ENCODE peak calls at places on chromosomes 12 and 14, in four cellular contexts. One of them, this sample, is unnamed.

GRCh38 chr12:119326341-119326740 is 8.2 kb upstream of the CCDC60 start:
- DNase-seq in Peyer's patch: no peak
- DNase-seq in tibial nerve: no peak
- DNase-seq in heart left ventricle: no peak
- DNase-seq in this sample: no peak

GRCh38 chr12:28998662-28999120 is 150.4 kb upstream of the FAR2 start:
- DNase-seq in Peyer's patch: no peak
- DNase-seq in tibial nerve: peak; percentile 48
- DNase-seq in heart left ventricle: no peak
- DNase-seq in this sample: no peak

GRCh38 chr12:40325349-40325960 is 100.7 kb downstream of the LRRK2 start:
- DNase-seq in Peyer's patch: no peak
- DNase-seq in tibial nerve: no peak
- DNase-seq in heart left ventricle: no peak
- DNase-seq in this sample: no peak

GRCh38 chr12:125015680-125016310 is 22.4 kb downstream of the BRI3BP start:
- DNase-seq in heart left ventricle: no peak
- DNase-seq in tibial nerve: no peak
- DNase-seq in Peyer's patch: no peak
- DNase-seq in this sample: no peak

GRCh38 chr14:65879218-65880009 is 466.9 kb downstream of the FUT8 start:
- DNase-seq in Peyer's patch: no peak
- DNase-seq in heart left ventricle: no peak
- DNase-seq in tibial nerve: no peak
- DNase-seq in this sample: no peak

GRCh38 chr12:89203144-89203543 is 149.2 kb downstream of the DUSP6 start:
- DNase-seq in heart left ventricle: no peak
- DNase-seq in Peyer's patch: no peak
- DNase-seq in tibial nerve: no peak
- DNase-seq in this sample: no peak

GRCh38 chr12:88998421-88998820 is 353.9 kb downstream of the DUSP6 start:
- DNase-seq in tibial nerve: no peak
- DNase-seq in Peyer's patch: no peak
- DNase-seq in heart left ventricle: no peak
- DNase-seq in this sample: no peak

GRCh38 chr12:75759842-75760260 is 248.4 kb upstream of the KRR1 start:
- DNase-seq in Peyer's patch: no peak
- DNase-seq in heart left ventricle: no peak
- DNase-seq in tibial nerve: no peak
- DNase-seq in this sample: no peak

GRCh38 chr12:43981726-43982125 is 145.8 kb downstream of the TMEM117 start:
- DNase-seq in Peyer's patch: no peak
- DNase-seq in heart left ventricle: no peak
- DNase-seq in tibial nerve: no peak
- DNase-seq in this sample: no peak

GRCh38 chr14:24055971-24056799 is 4.4 kb downstream of the CARMIL3 start:
- DNase-seq in heart left ventricle: no peak
- DNase-seq in Peyer's patch: no peak
- DNase-seq in tibial nerve: no peak
- DNase-seq in this sample: no peak

GRCh38 chr12:113474635-113475436 is 3.2 kb upstream of the LHX5 start:
- DNase-seq in tibial nerve: no peak
- DNase-seq in heart left ventricle: no peak
- DNase-seq in Peyer's patch: no peak
- DNase-seq in this sample: no peak

GRCh38 chr14:92513204-92513965 is at the start of gene RIN3:
- DNase-seq in tibial nerve: no peak
- DNase-seq in heart left ventricle: peak; percentile 70
- DNase-seq in Peyer's patch: peak; percentile 42
- DNase-seq in this sample: no peak

GRCh38 chr12:103855896-103856657 is 15.0 kb upstream of the NT5DC3 start:
- DNase-seq in heart left ventricle: no peak
- DNase-seq in tibial nerve: no peak
- DNase-seq in Peyer's patch: no peak
- DNase-seq in this sample: no peak

GRCh38 chr12:124242529-124243065 is 52.3 kb upstream of the RFLNA start:
- DNase-seq in Peyer's patch: no peak
- DNase-seq in heart left ventricle: no peak
- DNase-seq in tibial nerve: no peak
- DNase-seq in this sample: no peak

GRCh38 chr14:54168489-54168888 is 211.9 kb upstream of the BMP4 start:
- DNase-seq in Peyer's patch: no peak
- DNase-seq in tibial nerve: no peak
- DNase-seq in heart left ventricle: no peak
- DNase-seq in this sample: no peak

GRCh38 chr12:71878208-71878607 is 38.6 kb downstream of the TBC1D15 start:
- DNase-seq in heart left ventricle: no peak
- DNase-seq in Peyer's patch: no peak
- DNase-seq in tibial nerve: no peak
- DNase-seq in this sample: no peak

GRCh38 chr14:90600619-90601018 is 203.8 kb downstream of the CALM1 start:
- DNase-seq in Peyer's patch: no peak
- DNase-seq in tibial nerve: no peak
- DNase-seq in heart left ventricle: no peak
- DNase-seq in this sample: no peak

GRCh38 chr14:91649930-91650329 is 82.0 kb downstream of the CATSPERB start:
- DNase-seq in tibial nerve: peak; percentile 34
- DNase-seq in Peyer's patch: no peak
- DNase-seq in heart left ventricle: peak; percentile 7
- DNase-seq in this sample: no peak

GRCh38 chr14:44700184-44700583 is 193.1 kb upstream of the FSCB start:
- DNase-seq in Peyer's patch: no peak
- DNase-seq in heart left ventricle: no peak
- DNase-seq in tibial nerve: no peak
- DNase-seq in this sample: no peak

GRCh38 chr12:124422142-124422569 is 127.3 kb downstream of the RFLNA start:
- DNase-seq in tibial nerve: no peak
- DNase-seq in heart left ventricle: no peak
- DNase-seq in Peyer's patch: no peak
- DNase-seq in this sample: no peak

GRCh38 chr12:27236498-27236897 is 7.6 kb upstream of the STK38L start:
- DNase-seq in tibial nerve: no peak
- DNase-seq in heart left ventricle: no peak
- DNase-seq in Peyer's patch: no peak
- DNase-seq in this sample: no peak

DNA sequence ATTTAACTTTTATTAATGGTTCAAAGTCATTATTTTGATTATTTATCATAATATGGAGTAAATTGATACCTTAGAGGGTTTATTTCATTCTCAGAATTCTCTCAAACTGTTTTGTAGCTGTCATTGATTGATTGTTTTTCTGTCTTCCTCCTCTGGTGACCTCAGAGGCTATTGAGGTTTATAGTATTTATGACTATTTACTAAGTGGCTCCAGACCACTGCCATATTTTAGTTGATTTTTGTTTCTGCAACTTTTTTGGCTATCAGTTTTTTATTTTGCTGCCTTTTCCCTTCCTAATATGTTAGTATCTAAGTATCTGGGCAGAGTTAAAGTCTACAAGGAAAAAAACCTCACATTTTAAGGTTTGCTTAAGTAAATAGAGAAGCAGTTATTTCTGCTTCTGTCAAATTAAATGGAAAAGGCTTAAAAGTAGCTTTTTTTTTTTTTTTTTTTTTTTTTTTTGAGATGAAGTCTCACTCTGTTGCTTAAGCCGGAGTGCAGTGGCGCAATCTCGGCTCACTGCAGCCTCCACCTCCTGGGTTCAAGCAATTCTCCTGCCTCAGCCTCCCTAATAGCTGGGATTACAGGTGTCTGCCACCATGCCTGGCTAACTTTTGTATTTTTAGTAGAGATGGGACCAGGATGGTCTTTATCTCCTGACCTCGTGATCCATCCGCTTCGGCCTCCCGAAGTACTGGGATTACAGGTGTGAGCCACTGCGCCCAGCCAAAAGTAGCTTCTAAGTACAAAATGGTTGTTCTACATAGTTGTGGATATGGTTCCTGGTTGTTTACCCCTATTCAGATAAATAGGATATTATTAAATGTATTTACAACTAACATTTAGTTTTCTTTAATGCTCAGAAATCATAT is 8.2 kb downstream of the MDM2 start:
- DNase-seq in Peyer's patch: no peak
- DNase-seq in tibial nerve: no peak
- DNase-seq in heart left ventricle: no peak
- DNase-seq in this sample: no peak
- TF ChIP-seq POLR2A in Peyer's patch: no peak
- TF ChIP-seq POLR2A in tibial nerve: no peak
- TF ChIP-seq POLR2A in heart left ventricle: no peak
- TF ChIP-seq POLR2A in this sample: no peak

DNA sequence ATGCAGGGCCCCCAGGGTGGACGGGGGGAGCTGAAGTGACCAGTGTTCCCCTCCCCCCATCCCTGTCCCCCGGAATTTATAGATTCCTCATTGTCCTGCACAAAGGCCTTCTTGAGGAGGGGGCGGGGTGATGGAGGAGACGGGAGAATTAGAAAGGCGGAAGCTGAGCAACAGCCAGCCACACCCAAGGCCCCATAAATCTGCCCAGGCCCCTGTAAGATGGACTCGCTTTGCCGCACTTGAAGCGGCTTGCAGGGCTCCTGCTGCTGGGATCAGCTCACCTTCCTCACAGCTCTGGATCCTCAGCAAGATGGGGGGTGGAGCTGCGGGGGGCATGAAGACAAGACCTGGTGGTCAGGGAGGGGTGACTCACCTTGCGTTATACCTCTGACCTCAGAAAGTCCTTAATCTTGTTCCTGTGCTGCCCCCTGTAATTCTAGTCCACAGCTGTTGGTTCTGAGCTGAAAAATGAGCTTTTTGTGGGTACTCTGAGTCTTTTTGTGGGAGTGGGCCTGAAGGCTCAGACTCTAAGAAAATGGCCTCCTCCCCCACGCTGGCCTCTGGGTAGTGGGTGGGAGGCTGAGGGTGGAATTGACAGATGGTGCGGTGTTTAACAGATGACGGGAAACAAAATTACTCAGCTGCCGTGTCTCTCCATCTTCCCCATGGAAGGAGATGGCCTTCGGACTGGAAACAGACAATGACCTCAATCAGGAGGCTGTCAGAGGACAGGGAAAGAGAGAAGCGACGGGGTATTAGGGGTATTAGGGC is 15.8 kb upstream of the ANKRD33 start:
- DNase-seq in tibial nerve: no peak
- DNase-seq in Peyer's patch: no peak
- DNase-seq in heart left ventricle: no peak
- DNase-seq in this sample: no peak
- H3K27ac ChIP-seq in tibial nerve: no peak overlapping the region
- H3K27ac ChIP-seq in Peyer's patch: no peak overlapping the region
- H3K27ac ChIP-seq in heart left ventricle: no peak overlapping the region
- H3K27ac ChIP-seq in this sample: no peak overlapping the region

GRCh38 chr14:79911762-79912161 is 299.5 kb downstream of the DIO2 start:
- DNase-seq in tibial nerve: no peak
- DNase-seq in Peyer's patch: no peak
- DNase-seq in heart left ventricle: no peak
- DNase-seq in this sample: no peak
- TF ChIP-seq CTCF in tibial nerve: no peak
- TF ChIP-seq CTCF in Peyer's patch: no peak
- TF ChIP-seq CTCF in heart left ventricle: no peak
- TF ChIP-seq CTCF in this sample: no peak

DNA sequence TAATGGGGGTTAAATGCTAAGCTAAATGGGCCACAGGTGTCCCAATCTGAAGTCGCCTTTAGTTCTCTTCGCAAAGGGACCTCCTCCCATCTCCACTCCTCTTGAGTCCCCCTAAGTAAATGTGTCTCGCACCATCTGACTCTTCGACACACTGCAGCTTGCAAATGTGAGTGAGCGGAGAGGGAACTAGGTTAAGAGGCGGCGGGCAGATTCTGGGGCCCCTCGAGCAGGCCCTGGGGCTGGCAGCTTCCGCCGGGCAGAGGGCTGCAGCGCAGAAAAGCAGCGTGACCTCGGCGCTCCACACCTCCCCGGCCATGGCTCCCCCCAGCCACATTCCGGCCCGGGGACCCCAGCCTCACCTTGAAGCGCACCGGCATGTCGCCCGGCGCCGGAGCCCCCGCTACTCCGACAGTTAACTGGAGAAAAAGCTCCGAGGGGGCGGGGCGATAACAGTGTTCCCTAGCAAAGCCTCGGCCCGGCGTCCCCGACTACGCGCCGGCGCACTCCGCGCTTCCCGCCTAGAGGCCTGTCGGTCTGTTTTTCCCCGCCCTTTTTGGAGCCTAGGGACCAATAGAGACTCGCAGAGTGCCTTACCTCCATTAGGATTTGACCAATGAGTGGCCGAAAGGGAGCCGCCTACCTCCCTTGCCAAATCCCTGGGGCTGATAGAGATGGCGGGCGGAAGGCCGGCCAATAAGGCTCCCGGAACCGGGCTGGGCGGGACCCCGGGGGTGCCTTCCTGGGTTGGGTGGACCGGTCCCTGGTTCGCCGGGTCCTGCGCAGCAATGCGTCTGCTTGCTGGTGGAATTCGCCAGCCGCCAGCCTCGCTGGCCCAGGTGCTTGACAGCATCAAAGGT is at the start of gene MDM1:
- DNase-seq in heart left ventricle: peak; percentile 98
- DNase-seq in tibial nerve: peak; percentile 97
- DNase-seq in Peyer's patch: peak; percentile 98
- DNase-seq in this sample: peak; percentile 96
- TF ChIP-seq POLR2A in heart left ventricle: peak; percentile 56
- TF ChIP-seq POLR2A in tibial nerve: no peak
- TF ChIP-seq POLR2A in Peyer's patch: peak; percentile 21
- TF ChIP-seq POLR2A in this sample: no peak

GRCh38 chr14:78486621-78487020 is 316.4 kb downstream of the NRXN3 start:
- DNase-seq in Peyer's patch: no peak
- DNase-seq in tibial nerve: no peak
- DNase-seq in heart left ventricle: no peak
- DNase-seq in this sample: no peak

GRCh38 chr14:78484002-78484401 is 313.8 kb downstream of the NRXN3 start:
- DNase-seq in Peyer's patch: no peak
- DNase-seq in heart left ventricle: no peak
- DNase-seq in tibial nerve: no peak
- DNase-seq in this sample: no peak

GRCh38 chr14:78491015-78491414 is 320.8 kb downstream of the NRXN3 start:
- DNase-seq in heart left ventricle: no peak
- DNase-seq in Peyer's patch: no peak
- DNase-seq in tibial nerve: no peak
- DNase-seq in this sample: no peak

DNA sequence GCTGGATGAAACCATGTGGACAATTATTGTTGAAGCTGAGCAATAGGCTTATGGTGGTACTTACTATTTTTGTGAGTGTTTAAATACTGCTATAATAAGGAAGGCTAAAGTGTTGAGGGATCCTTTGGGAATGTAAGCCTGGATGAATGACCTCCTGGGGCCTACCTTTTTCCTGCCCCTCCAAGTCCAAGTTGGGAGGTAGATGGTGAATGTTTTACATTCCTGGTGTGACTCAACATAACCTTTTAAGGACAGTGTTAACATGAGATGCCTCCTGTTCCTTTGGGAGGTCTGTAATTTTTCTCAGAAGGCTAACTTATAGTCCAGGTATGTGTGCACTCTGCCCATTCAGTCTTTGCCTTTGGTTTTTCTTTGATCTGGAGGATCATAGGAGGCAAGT is 315.9 kb downstream of the NRXN3 start:
- DNase-seq in tibial nerve: no peak
- DNase-seq in Peyer's patch: no peak
- DNase-seq in heart left ventricle: no peak
- DNase-seq in this sample: no peak
- H3K27ac ChIP-seq in tibial nerve: no peak overlapping the region
- H3K27ac ChIP-seq in Peyer's patch: no peak overlapping the region
- H3K27ac ChIP-seq in heart left ventricle: no peak overlapping the region
- H3K27ac ChIP-seq in this sample: no peak overlapping the region

GRCh38 chr12:17992002-17992656 is 97.9 kb downstream of the RERGL start:
- DNase-seq in tibial nerve: peak; percentile 46
- DNase-seq in Peyer's patch: no peak
- DNase-seq in heart left ventricle: no peak
- DNase-seq in this sample: no peak
- TF ChIP-seq CTCF in tibial nerve: peak; percentile 65
- TF ChIP-seq CTCF in Peyer's patch: peak; percentile 20
- TF ChIP-seq CTCF in heart left ventricle: peak; percentile 35
- TF ChIP-seq CTCF in this sample: no peak